ENCODE peak calls at places on chromosomes 11 and 22, in ten cellular contexts. A is pancreas, V is SK-N-SH, X is heart left ventricle, W is foreskin fibroblast, P is sigmoid colon, E is GM23338, T is right lobe of liver, U is cardiac fibroblast, L is kidney epithelial cell. Y is an unnamed sample.

GRCh38 chr11:82942376-82942775 is 40.8 kb downstream of the DDIAS start:
- DNase-seq in A (no peak), V (no peak), X (no peak), W (no peak), P (no peak), E (no peak), T (no peak), U (no peak), L (no peak), Y (no peak)

GRCh38 chr22:35173655-35174054 is 83.6 kb upstream of the HMGXB4 start:
- DNase-seq in A (no peak), V (no peak), X (no peak), W (no peak), P (no peak), E (no peak), T (no peak), U (no peak), L (no peak), Y (no peak)

GRCh38 chr11:68271023-68271780 is 571 bp downstream of the C11orf24 start:
- DNase-seq in A (peak; percentile 49), V (peak; percentile 89), X (peak; percentile 53), W (peak; percentile 69), P (peak; percentile 79), E (peak; percentile 87), T (peak; percentile 55), U (peak; percentile 82), L (peak; percentile 48), Y (peak; percentile 90)

GRCh38 chr11:15819679-15820286 is 536.6 kb downstream of the SOX6 start:
- DNase-seq in A (peak; percentile 77), V (no peak), X (peak; percentile 76), W (no peak), P (peak; percentile 77), E (peak; percentile 76), T (peak; percentile 82), U (peak; percentile 76), L (no peak), Y (peak; percentile 59)

GRCh38 chr22:39312410-39312809 is 7.0 kb downstream of the RPL3 start:
- DNase-seq in A (no peak), V (no peak), X (no peak), W (no peak), P (no peak), E (no peak), T (no peak), U (no peak), L (no peak), Y (no peak)

GRCh38 chr11:132784441-132784840 is 747.9 kb downstream of the OPCML start:
- DNase-seq in A (no peak), V (no peak), X (no peak), W (no peak), P (no peak), E (no peak), T (no peak), U (peak; percentile 3), L (no peak), Y (no peak)

GRCh38 chr11:120871924-120872323 is 152.0 kb upstream of the TBCEL start:
- DNase-seq in A (no peak), V (no peak), X (no peak), W (no peak), P (no peak), E (peak; percentile 25), T (no peak), U (no peak), L (no peak), Y (no peak)

GRCh38 chr11:33478111-33478573 is 221.0 kb downstream of the HIPK3 start:
- DNase-seq in A (no peak), V (no peak), X (no peak), W (no peak), P (no peak), E (peak; percentile 27), T (peak; percentile 45), U (no peak), L (no peak), Y (peak; percentile 55)

GRCh38 chr22:23409976-23410375 is 170.1 kb downstream of the IGLL1 start:
- DNase-seq in A (no peak), V (no peak), X (no peak), W (no peak), P (no peak), E (no peak), T (no peak), U (no peak), L (no peak), Y (no peak)

DNA sequence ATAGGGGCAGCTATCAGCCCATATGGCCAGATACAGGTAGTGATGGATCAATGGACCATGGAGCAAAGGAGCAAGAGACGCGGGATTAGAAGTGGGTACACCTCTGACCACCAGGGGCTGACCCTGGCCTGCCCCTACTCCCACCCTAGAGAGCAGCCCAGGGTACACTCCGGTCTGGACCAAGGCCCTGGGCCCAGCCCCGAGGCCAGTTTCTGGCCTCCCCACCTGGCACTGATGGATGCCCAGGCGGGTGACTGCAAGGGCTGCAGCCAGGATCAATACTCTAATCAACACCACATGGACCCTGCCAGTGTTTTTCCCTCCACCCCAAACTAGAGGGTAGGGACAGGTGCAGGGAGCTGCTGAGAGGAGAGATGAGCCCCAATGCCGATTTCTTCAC is 74.1 kb upstream of the NECTIN1 start:
- DNase-seq in A (no peak), V (no peak), X (no peak), W (no peak), P (no peak), E (no peak), T (no peak), U (no peak), L (no peak), Y (no peak)
- TF ChIP-seq CTCF in A (no peak), V (no peak), X (no peak), W (no peak), P (no peak), E (no peak), T (no peak), U (no peak), L (no peak), Y (no peak)

GRCh38 chr22:45640941-45641621 is 30.6 kb upstream of the ATXN10 start:
- DNase-seq in A (no peak), V (no peak), X (no peak), W (no peak), P (no peak), E (no peak), T (no peak), U (no peak), L (no peak), Y (no peak)
- H3K4me3 ChIP-seq in A (no peak overlapping the region), V (no peak overlapping the region), X (no peak overlapping the region), W (no peak overlapping the region), P (no peak overlapping the region), E (no peak overlapping the region), T (no peak overlapping the region), U (no peak overlapping the region), L (no peak overlapping the region), Y (no peak overlapping the region)

GRCh38 chr11:2312232-2313042 is 10.6 kb downstream of the TSPAN32 start:
- DNase-seq in A (peak; percentile 16), V (peak; percentile 36), X (peak; percentile 49), W (peak; percentile 90), P (peak; percentile 74), E (peak; percentile 42), T (no peak), U (peak; percentile 69), L (no peak), Y (no peak)

GRCh38 chr11:2315395-2316168 is 13.8 kb downstream of the TSPAN32 start:
- DNase-seq in A (peak; percentile 16), V (no peak), X (no peak), W (no peak), P (peak; percentile 68), E (no peak), T (peak; percentile 20), U (no peak), L (no peak), Y (no peak)

GRCh38 chr11:2314525-2315394 is 12.9 kb downstream of the TSPAN32 start:
- DNase-seq in A (peak; percentile 85), V (peak; percentile 95), X (peak; percentile 94), W (peak; percentile 63), P (peak; percentile 98), E (no peak), T (peak; percentile 68), U (peak; percentile 99), L (no peak), Y (no peak)

GRCh38 chr11:2313051-2313951 is 11.5 kb downstream of the TSPAN32 start:
- DNase-seq in A (peak; percentile 15), V (no peak), X (no peak), W (no peak), P (peak; percentile 66), E (no peak), T (no peak), U (no peak), L (no peak), Y (no peak)

GRCh38 chr11:2314136-2314524 is 12.3 kb downstream of the TSPAN32 start:
- DNase-seq in A (peak; percentile 13), V (no peak), X (no peak), W (no peak), P (no peak), E (no peak), T (no peak), U (no peak), L (no peak), Y (no peak)
- TF ChIP-seq CTCF in A (no peak), V (no peak), X (no peak), W (no peak), P (no peak), E (no peak), T (no peak), U (no peak), L (no peak), Y (no peak)

GRCh38 chr22:36702832-36703210 is 731 bp downstream of the CACNG2 start:
- DNase-seq in A (no peak), V (peak; percentile 58), X (no peak), W (no peak), P (no peak), E (peak; percentile 56), T (no peak), U (no peak), L (no peak), Y (no peak)
- H3K4me3 ChIP-seq in A (peak overlapping the region; percentile 16), V (no peak overlapping the region), X (peak overlapping the region; percentile 27), W (no peak overlapping the region), P (no peak overlapping the region), E (peak overlapping the region; percentile 62), T (no peak overlapping the region), U (no peak overlapping the region), L (no peak overlapping the region), Y (no peak overlapping the region)